ENCODE peak calls at places on chromosomes 2 and 18, in four cellular contexts. N is K562, P is GM12878, Q is HepG2. F is an unnamed sample.

GRCh38 chr2:2890901-2891300 is 486.7 kb downstream of the EIPR1 start:
- DNase-seq in N (no peak), P (no peak), Q (no peak), F (no peak)

GRCh38 chr2:45169339-45170190 is 160.3 kb upstream of the SIX2 start:
- DNase-seq in N (no peak), P (no peak), Q (no peak), F (peak; percentile 30)

GRCh38 chr18:3827236-3827635 is 377.3 kb downstream of the TGIF1 start:
- DNase-seq in N (no peak), P (no peak), Q (no peak), F (no peak)

GRCh38 chr2:14677039-14677438 is 44.5 kb downstream of the LRATD1 start:
- DNase-seq in N (no peak), P (no peak), Q (no peak), F (no peak)

GRCh38 chr2:175007510-175007909 is 2.3 kb upstream of the CHN1 start:
- DNase-seq in N (no peak), P (no peak), Q (no peak), F (no peak)

GRCh38 chr2:201444676-201445441 is 6.4 kb downstream of the TRAK2 start:
- DNase-seq in N (no peak), P (no peak), Q (no peak), F (no peak)

GRCh38 chr2:65434592-65435241 is 2.3 kb upstream of the SPRED2 start:
- DNase-seq in N (no peak), P (no peak), Q (peak; percentile 30), F (no peak)

GRCh38 chr2:127225186-127225960 is 5.3 kb upstream of the CYP27C1 start:
- DNase-seq in N (no peak), P (no peak), Q (no peak), F (no peak)

GRCh38 chr2:146661494-146662096 is 1183.2 kb upstream of the ACVR2A start:
- DNase-seq in N (peak; percentile 6), P (no peak), Q (peak; percentile 23), F (peak; percentile 16)

GRCh38 chr2:3198119-3198518 is 179.5 kb downstream of the EIPR1 start:
- DNase-seq in N (no peak), P (no peak), Q (peak; percentile 30), F (peak; percentile 47)

GRCh38 chr18:76445741-76446232 is 49.3 kb downstream of the ZNF516 start:
- DNase-seq in N (no peak), P (no peak), Q (no peak), F (no peak)

GRCh38 chr18:74378179-74378682 is 62.6 kb downstream of the C18orf63 start:
- DNase-seq in N (no peak), P (no peak), Q (no peak), F (no peak)

GRCh38 chr18:68035709-68036522 is 519.4 kb upstream of the DSEL start:
- DNase-seq in N (no peak), P (no peak), Q (no peak), F (no peak)

GRCh38 chr2:45616663-45617411 is 5.8 kb upstream of the SRBD1 start:
- DNase-seq in N (peak; percentile 16), P (no peak), Q (no peak), F (no peak)

GRCh38 chr2:1872602-1873183 is 128.4 kb upstream of the PXDN start:
- DNase-seq in N (no peak), P (no peak), Q (no peak), F (no peak)

GRCh38 chr2:149100739-149101699 is 62.5 kb downstream of the LYPD6B start:
- DNase-seq in N (no peak), P (no peak), Q (no peak), F (no peak)

GRCh38 chr2:174039551-174040416 is 74.6 kb upstream of the SP3 start:
- DNase-seq in N (peak; percentile 88), P (peak; percentile 84), Q (peak; percentile 88), F (peak; percentile 78)

GRCh38 chr2:222302178-222303018 is 3.6 kb upstream of the PAX3 start:
- DNase-seq in N (no peak), P (no peak), Q (no peak), F (no peak)

GRCh38 chr2:152347076-152347475 is 12.1 kb downstream of the FMNL2 start:
- DNase-seq in N (no peak), P (no peak), Q (no peak), F (no peak)

GRCh38 chr2:168490916-168491605 is 35.0 kb downstream of the CERS6 start:
- DNase-seq in N (peak; percentile 25), P (no peak), Q (no peak), F (no peak)

GRCh38 chr18:6010284-6010683 is 115.0 kb upstream of the TMEM200C start:
- DNase-seq in N (no peak), P (no peak), Q (no peak), F (no peak)

GRCh38 chr2:137467246-137467862 is 496.9 kb upstream of the HNMT start:
- DNase-seq in N (peak; percentile 4), P (peak; percentile 1), Q (peak; percentile 23), F (peak; percentile 32)

GRCh38 chr2:238947920-238948710 is 100.2 kb downstream of the TWIST2 start:
- DNase-seq in N (no peak), P (no peak), Q (peak; percentile 28), F (no peak)

GRCh38 chr18:77025123-77025522 is 107.5 kb downstream of the MBP start:
- DNase-seq in N (no peak), P (no peak), Q (no peak), F (no peak)

GRCh38 chr18:47150824-47151366 is 595 bp upstream of the HDHD2 start:
- DNase-seq in N (peak; percentile 13), P (no peak), Q (peak; percentile 3), F (no peak)

GRCh38 chr18:5237723-5238370 is 40.8 kb upstream of the AKAIN1 start:
- DNase-seq in N (peak; percentile 87), P (peak; percentile 51), Q (peak; percentile 82), F (peak; percentile 8)

GRCh38 chr18:35526476-35527120 is 28.8 kb upstream of the INO80C start:
- DNase-seq in N (no peak), P (no peak), Q (no peak), F (no peak)

GRCh38 chr2:198961555-198961954 is 496.2 kb downstream of the SATB2 start:
- DNase-seq in N (no peak), P (no peak), Q (no peak), F (no peak)

DNA sequence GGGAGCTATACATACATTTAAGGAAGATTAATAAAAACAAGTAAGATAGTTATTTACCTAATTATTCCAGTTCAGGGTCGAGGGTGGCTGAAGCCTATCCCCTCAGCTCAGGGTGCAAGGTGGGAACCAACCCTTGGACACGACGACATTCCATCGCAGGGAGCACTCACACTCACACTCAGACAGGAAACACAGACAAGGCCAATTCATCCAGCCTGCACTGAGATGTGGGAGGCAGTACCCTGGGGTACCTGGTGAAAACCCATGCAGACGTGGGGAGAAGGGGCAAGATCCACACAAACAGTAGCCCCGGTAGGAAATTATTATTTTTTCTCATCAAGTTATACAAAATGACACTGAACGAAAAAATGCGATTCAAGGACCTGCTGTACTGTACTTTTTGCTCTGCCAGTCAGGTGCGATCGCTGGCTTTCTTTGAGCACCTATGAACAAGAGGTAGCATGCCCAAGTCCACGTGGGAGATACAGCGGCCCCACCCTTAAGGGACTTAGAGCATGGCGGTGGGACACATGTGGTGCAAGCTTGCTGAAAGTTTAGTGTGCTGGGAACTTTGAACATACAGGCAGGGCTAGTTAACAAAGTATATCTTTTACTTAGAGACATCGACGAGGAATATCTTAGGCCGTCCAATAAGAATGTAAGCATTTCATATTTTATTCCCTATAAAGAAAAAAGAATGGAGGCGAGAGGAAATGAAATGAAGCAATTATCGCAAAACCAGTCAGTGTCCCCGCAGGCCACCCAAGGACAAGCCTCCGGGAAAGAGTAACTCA is 624 bp downstream of the METTL8 start:
- DNase-seq in N (peak; percentile 68), P (no peak), Q (peak; percentile 83), F (peak; percentile 38)
- TF ChIP-seq FOXK2 in N (no peak), P (no peak), Q (no peak), F (no peak)

DNA sequence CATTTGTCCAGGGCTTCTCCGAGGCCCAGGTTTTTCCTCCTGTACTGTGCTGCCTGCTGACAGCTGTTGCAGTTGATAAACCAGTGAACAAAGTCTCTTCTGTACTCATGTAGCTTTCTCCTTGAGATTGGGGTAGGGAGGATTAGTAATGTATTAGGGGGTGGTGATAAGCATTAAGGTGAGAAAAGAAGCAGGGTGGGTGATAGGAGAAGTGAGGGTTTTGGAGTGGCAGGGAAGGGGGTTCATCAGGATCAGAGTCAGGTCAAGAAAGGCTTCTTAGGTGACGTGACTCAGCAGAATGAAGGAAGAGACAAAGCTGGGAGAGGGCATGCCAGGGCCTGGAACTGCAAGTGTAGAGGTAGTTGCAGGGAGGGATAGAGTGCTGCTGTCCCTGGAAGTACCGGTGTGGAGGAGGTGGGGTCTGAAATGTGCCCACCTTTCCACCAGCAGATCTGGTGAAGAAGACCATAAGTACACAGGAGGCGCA is 48.7 kb downstream of the PKP4 start:
- DNase-seq in N (peak; percentile 65), P (no peak), Q (no peak), F (no peak)
- TF ChIP-seq FOXM1 in N (no peak), P (no peak), Q (no peak), F (no peak)

GRCh38 chr2:4745596-4745995 is 946.6 kb upstream of the SOX11 start:
- DNase-seq in N (no peak), P (no peak), Q (no peak), F (no peak)
- TF ChIP-seq FOXK2 in N (no peak), P (no peak), Q (no peak), F (no peak)

DNA sequence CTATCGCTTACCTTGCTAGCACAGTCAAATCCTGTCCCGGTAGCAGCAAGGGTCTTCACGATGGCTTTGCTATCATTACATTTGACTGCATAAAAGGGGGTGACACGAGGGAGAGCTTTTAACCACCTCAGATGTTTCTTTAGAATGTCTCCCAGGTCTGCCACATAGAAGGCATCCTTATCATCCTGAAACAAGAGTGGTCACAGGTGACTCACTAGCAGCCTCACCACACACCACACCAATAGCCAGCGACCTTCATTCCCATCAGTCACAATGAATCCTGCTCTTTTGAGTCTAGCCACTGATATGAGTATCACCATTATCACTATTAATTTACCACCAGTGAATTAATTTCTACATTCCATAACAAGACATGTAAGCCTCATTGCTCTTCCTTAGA is 3.7 kb downstream of the ODC1 start:
- DNase-seq in N (no peak), P (peak; percentile 33), Q (no peak), F (no peak)
- TF ChIP-seq FOXM1 in N (no peak), P (no peak), Q (no peak), F (no peak)

GRCh38 chr2:226208726-226209125 is 590.9 kb downstream of the IRS1 start:
- DNase-seq in N (no peak), P (no peak), Q (no peak), F (no peak)
- TF ChIP-seq FOXK2 in N (no peak), P (no peak), Q (no peak), F (no peak)

GRCh38 chr2:237692601-237693079 is 65.3 kb downstream of the LRRFIP1 start:
- DNase-seq in N (no peak), P (no peak), Q (no peak), F (no peak)
- TF ChIP-seq FOXM1 in N (no peak), P (no peak), Q (no peak), F (no peak)

DNA sequence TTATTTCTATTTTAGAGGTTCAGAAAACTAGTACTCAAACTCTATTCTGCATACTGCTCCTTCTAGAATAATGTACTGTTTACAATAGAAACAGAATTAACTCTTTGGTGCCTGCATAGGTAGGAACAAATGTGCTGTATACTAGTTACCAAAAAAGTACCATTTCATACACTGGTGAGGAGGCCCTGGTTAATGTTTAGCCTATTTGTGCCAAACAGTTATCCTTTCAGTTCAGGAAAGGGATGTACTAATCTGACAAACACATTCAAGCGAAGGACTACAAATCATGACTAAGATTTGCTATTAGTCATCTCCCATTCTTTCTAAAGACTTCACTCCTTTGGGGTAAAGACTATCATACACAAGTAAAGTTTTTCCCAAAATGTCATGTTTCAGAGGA is 47.4 kb downstream of the EXOC6B start:
- DNase-seq in N (no peak), P (no peak), Q (peak; percentile 67), F (no peak)
- TF ChIP-seq FOXK2 in N (no peak), P (no peak), Q (no peak), F (no peak)

F was measured in HEK293T.